ENCODE peak calls at places on chromosomes 3 and 15, in four cellular contexts. V is memory B cell; F is CD4-positive, alpha-beta T cell; K is HTR-8/SVneo. N is an unnamed sample.

GRCh38 chr3:186439725-186440124 is 77.7 kb upstream of the DGKG start:
- DNase-seq in V (no peak), F (no peak), K (no peak), N (no peak)

GRCh38 chr3:102466001-102466400 is 31.2 kb downstream of the ZPLD1 start:
- DNase-seq in V (no peak), F (no peak), K (peak), N (no peak)

GRCh38 chr3:80051602-80051962 is 283.8 kb upstream of the ROBO1 start:
- DNase-seq in V (no peak), F (no peak), K (no peak), N (no peak)

GRCh38 chr3:128014548-128014947 is 37.7 kb upstream of the SEC61A1 start:
- DNase-seq in V (no peak), F (no peak), K (no peak), N (no peak)

GRCh38 chr15:26020871-26021270 is 157.7 kb upstream of the ATP10A start:
- DNase-seq in V (no peak), F (no peak), K (no peak), N (no peak)

GRCh38 chr15:71496336-71496955 is 313.9 kb upstream of the NR2E3 start:
- DNase-seq in V (no peak), F (no peak), K (no peak), N (no peak)

GRCh38 chr3:180383332-180384020 is 218.5 kb upstream of the TTC14 start:
- DNase-seq in V (no peak), F (no peak), K (no peak), N (no peak)

GRCh38 chr15:80641384-80641783 is 53.7 kb upstream of the ABHD17C start:
- DNase-seq in V (no peak), F (no peak), K (no peak), N (no peak)

GRCh38 chr3:45088543-45088942 is 57.6 kb downstream of the CDCP1 start:
- DNase-seq in V (no peak), F (no peak), K (no peak), N (no peak)

GRCh38 chr15:60555291-60555690 is 76.3 kb upstream of the ICE2 start:
- DNase-seq in V (no peak), F (no peak), K (no peak), N (no peak)

GRCh38 chr3:123723527-123724168 is 138.8 kb upstream of the HACD2 start:
- DNase-seq in V (peak), F (no peak), K (peak), N (peak)

GRCh38 chr15:82535566-82536408 is 4.5 kb downstream of the RPS17 start:
- DNase-seq in V (peak), F (no peak), K (no peak), N (no peak)

GRCh38 chr3:76990606-76991005 is 49.3 kb upstream of the ROBO2 start:
- DNase-seq in V (no peak), F (no peak), K (no peak), N (no peak)

GRCh38 chr15:55710286-55710685 is 32.7 kb downstream of the PRTG start:
- DNase-seq in V (no peak), F (no peak), K (no peak), N (no peak)

GRCh38 chr3:120449701-120450216 is 1.0 kb downstream of the FSTL1 start:
- DNase-seq in V (no peak), F (no peak), K (no peak), N (no peak)

GRCh38 chr3:178895178-178895789 is 176.3 kb downstream of the ZMAT3 start:
- DNase-seq in V (no peak), F (no peak), K (no peak), N (no peak)

GRCh38 chr3:181629029-181629428 is 82.7 kb upstream of the SOX2 start:
- DNase-seq in V (no peak), F (no peak), K (no peak), N (no peak)

GRCh38 chr3:58013099-58013498 is 4.9 kb downstream of the FLNB start:
- DNase-seq in V (no peak), F (no peak), K (no peak), N (no peak)

GRCh38 chr3:107740992-107741896 is 218.5 kb downstream of the BBX start:
- DNase-seq in V (no peak), F (no peak), K (no peak), N (no peak)

GRCh38 chr3:105526349-105527111 is 159.8 kb downstream of the ALCAM start:
- DNase-seq in V (no peak), F (no peak), K (no peak), N (no peak)

GRCh38 chr15:99909914-99910313 is 176.7 kb upstream of the LYSMD4 start:
- DNase-seq in V (no peak), F (no peak), K (no peak), N (no peak)

GRCh38 chr3:133440652-133441051 is 40.8 kb downstream of the BFSP2 start:
- DNase-seq in V (no peak), F (no peak), K (no peak), N (no peak)

GRCh38 chr15:69515508-69516290 is 63.1 kb downstream of the RPLP1 start:
- DNase-seq in V (no peak), F (no peak), K (no peak), N (no peak)

GRCh38 chr15:58332676-58333400 is 99.0 kb upstream of the LIPC start:
- DNase-seq in V (no peak), F (no peak), K (no peak), N (no peak)

GRCh38 chr3:115403791-115404190 is 219.5 kb upstream of the GAP43 start:
- DNase-seq in V (no peak), F (no peak), K (no peak), N (no peak)

GRCh38 chr3:46893763-46894162 is 16.2 kb downstream of the PTH1R start:
- DNase-seq in V (no peak), F (no peak), K (no peak), N (no peak)

GRCh38 chr15:85706779-85707518 is 87.8 kb downstream of the KLHL25 start:
- DNase-seq in V (peak), F (no peak), K (no peak), N (no peak)

GRCh38 chr15:68894208-68894607 is 36.1 kb upstream of the SPESP1 start:
- DNase-seq in V (no peak), F (no peak), K (no peak), N (no peak)

GRCh38 chr15:50884583-50884982 is 23.9 kb upstream of the AP4E1 start:
- DNase-seq in V (no peak), F (no peak), K (no peak), N (no peak)

GRCh38 chr15:85527907-85528306 is 147.5 kb downstream of the AKAP13 start:
- DNase-seq in V (no peak), F (no peak), K (no peak), N (no peak)

GRCh38 chr3:58471025-58471887 is 20.6 kb upstream of the KCTD6 start:
- DNase-seq in V (no peak), F (peak), K (peak), N (no peak)

GRCh38 chr3:171851685-171852084 is 8.5 kb downstream of the TMEM212 start:
- DNase-seq in V (no peak), F (no peak), K (no peak), N (no peak)

GRCh38 chr15:65285291-65286068 is 1.2 kb downstream of the PARP16 start:
- DNase-seq in V (no peak), F (no peak), K (no peak), N (no peak)

GRCh38 chr15:96314508-96314907 is 16.0 kb upstream of the NR2F2 start:
- DNase-seq in V (no peak), F (no peak), K (no peak), N (no peak)

GRCh38 chr15:80068578-80068977 is 9.1 kb downstream of the ZFAND6 start:
- DNase-seq in V (no peak), F (no peak), K (no peak), N (no peak)

GRCh38 chr3:179464296-179465092 is 13.2 kb upstream of the GNB4 start:
- DNase-seq in V (no peak), F (no peak), K (no peak), N (no peak)

GRCh38 chr3:189862385-189863023 is 231.3 kb downstream of the TP63 start:
- DNase-seq in V (no peak), F (no peak), K (no peak), N (no peak)

GRCh38 chr3:122443090-122443489 is 27.2 kb upstream of the WDR5B start:
- DNase-seq in V (no peak), F (no peak), K (no peak), N (no peak)

GRCh38 chr3:17747890-17748247 is 5.4 kb upstream of the TBC1D5 start:
- DNase-seq in V (no peak), F (no peak), K (no peak), N (no peak)

N was measured in GM19239.